ENCODE peak calls at places on chromosomes 12 and 14, in ten cellular contexts. L is EL; M is left ventricle myocardium inferior; K is EH; B is mammary epithelial cell; Q is stimulated activated CD8-positive, alpha-beta memory T cell treated with anti-CD3 and anti-CD28 coated beads, Interleukin-4, amount 100 ng/mL, for 1 hour; J is globus pallidus; C is naive thymus-derived CD8-positive, alpha-beta T cell; O is OCI-LY7; A is C1 segment of cervical spinal cord. N is an unnamed sample.
A peak's percentile ranks its signal among the peaks of the same experiment; 100 is the strongest.

GRCh38 chr14:32203928-32204357 is 874 bp upstream of the RNU6-8 start:
- DNase-seq in L (no peak), M (peak; percentile 21), K (no peak), B (no peak), Q (no peak), J (no peak), C (peak; percentile 10), O (no peak), A (no peak), N (peak; percentile 51)

GRCh38 chr12:57203791-57204190 is 12.8 kb upstream of the NXPH4 start:
- DNase-seq in L (no peak), M (no peak), K (no peak), B (no peak), Q (no peak), J (no peak), C (no peak), O (no peak), A (no peak), N (no peak)

GRCh38 chr14:74531467-74531866 is 37.9 kb downstream of the ISCA2 start:
- DNase-seq in L (peak; percentile 50), M (peak; percentile 33), K (peak; percentile 59), B (peak; percentile 65), Q (no peak), J (no peak), C (no peak), O (no peak), A (no peak), N (no peak)

GRCh38 chr12:6949063-6949594 is 2.0 kb upstream of the PTPN6 start:
- DNase-seq in L (no peak), M (peak; percentile 13), K (no peak), B (no peak), Q (no peak), J (no peak), C (no peak), O (no peak), A (no peak), N (no peak)

GRCh38 chr12:6778212-6778570 is 5.9 kb downstream of the LAG3 start:
- DNase-seq in L (peak; percentile 16), M (peak; percentile 43), K (peak; percentile 35), B (no peak), Q (no peak), J (no peak), C (no peak), O (no peak), A (no peak), N (no peak)

GRCh38 chr14:25461780-25462179 is 411.8 kb upstream of the STXBP6 start:
- DNase-seq in L (no peak), M (no peak), K (no peak), B (no peak), Q (no peak), J (no peak), C (no peak), O (no peak), A (no peak), N (no peak)

GRCh38 chr14:45743884-45744283 is 490.9 kb upstream of the MIS18BP1 start:
- DNase-seq in L (no peak), M (no peak), K (no peak), B (no peak), Q (no peak), J (no peak), C (no peak), O (no peak), A (no peak), N (no peak)

GRCh38 chr14:90758959-90759358 is 57.3 kb downstream of the TTC7B start:
- DNase-seq in L (peak; percentile 24), M (peak; percentile 74), K (peak; percentile 75), B (no peak), Q (no peak), J (no peak), C (no peak), O (peak; percentile 4), A (no peak), N (no peak)

N was measured in left lobe of liver.